ENCODE peak calls at places on chromosomes 6 and 20, in six cellular contexts. C is A549, O is upper lobe of left lung, K is K562, S is GM12878, W is HepG2. M is an unnamed sample. For H3K4me1, the result is how much of the 10 kb centered on the place peaks cover.

GRCh38 chr20:51456511-51457280 is 85.8 kb downstream of the NFATC2 start:
- ATAC-seq in W (peak), C (peak), K (peak), O (peak), S (no peak), M (peak)

GRCh38 chr6:10633216-10633615 is 61.2 kb downstream of the C6orf52 start:
- ATAC-seq in W (peak), C (peak), K (peak), O (no peak), S (peak), M (no peak)

GRCh38 chr6:20534906-20535305 is 649 bp downstream of the CDKAL1 start:
- ATAC-seq in W (peak), K (peak), S (peak), O (no peak), C (peak), M (no peak)

GRCh38 chr6:166512567-166512966 is 73.9 kb downstream of the RAMACL start:
- ATAC-seq in C (no peak), W (peak), S (peak), O (no peak), K (peak), M (no peak)

GRCh38 chr6:90151827-90152449 is 144.7 kb downstream of the BACH2 start:
- ATAC-seq in C (no peak), S (no peak), W (no peak), K (no peak), O (no peak), M (no peak)

GRCh38 chr6:8180327-8181161 is 78.2 kb upstream of the EEF1E1 start:
- ATAC-seq in K (no peak), O (no peak), S (no peak), W (no peak), C (no peak), M (no peak)

GRCh38 chr6:104473021-104473429 is 386.7 kb downstream of the HACE1 start:
- ATAC-seq in W (no peak), O (no peak), K (no peak), S (no peak), C (no peak), M (no peak)

GRCh38 chr20:50189681-50190250 is 864 bp upstream of the CEBPB start:
- ATAC-seq in C (peak), S (no peak), O (peak), W (peak), K (no peak), M (no peak)

GRCh38 chr20:62088258-62089127 is 22.8 kb upstream of the TAF4 start:
- ATAC-seq in C (peak), K (peak), S (no peak), O (no peak), W (peak), M (no peak)

GRCh38 chr20:25576783-25577530 is 8.4 kb downstream of the NINL start:
- ATAC-seq in K (peak), W (peak), C (peak), S (no peak), O (no peak), M (no peak)

GRCh38 chr6:168326294-168327261 is 7.0 kb upstream of the DACT2 start:
- ATAC-seq in C (no peak), K (no peak), W (peak), O (no peak), S (no peak), M (no peak)

GRCh38 chr6:89051725-89052124 is 28.8 kb upstream of the PNRC1 start:
- ATAC-seq in O (no peak), W (no peak), C (no peak), K (no peak), S (no peak), M (no peak)

GRCh38 chr20:46572181-46572580 is 21.7 kb upstream of the OCSTAMP start:
- ATAC-seq in S (no peak), W (no peak), O (peak), K (no peak), C (peak), M (peak)

GRCh38 chr6:137851669-137852068 is 15.4 kb upstream of the TNFAIP3 start:
- ATAC-seq in O (no peak), W (no peak), K (peak), S (no peak), C (no peak), M (no peak)

GRCh38 chr6:149515494-149515893 is 30.3 kb downstream of the PPIL4 start:
- ATAC-seq in C (no peak), S (no peak), K (no peak), W (no peak), O (no peak), M (no peak)

GRCh38 chr6:41074692-41075436 is 2.1 kb downstream of the NFYA start:
- ATAC-seq in O (no peak), S (no peak), K (no peak), W (no peak), C (no peak), M (no peak)

GRCh38 chr6:41080623-41081022 is 7.8 kb downstream of the NFYA start:
- ATAC-seq in K (no peak), O (no peak), C (no peak), S (no peak), W (no peak), M (no peak)

GRCh38 chr6:41079080-41079479 is 6.3 kb downstream of the NFYA start:
- ATAC-seq in O (no peak), K (no peak), C (no peak), S (no peak), W (no peak), M (no peak)

GRCh38 chr6:41073968-41074691 is 1.4 kb downstream of the NFYA start:
- ATAC-seq in O (no peak), W (no peak), K (no peak), C (no peak), S (no peak), M (no peak)

GRCh38 chr6:41077536-41077935 is 4.8 kb downstream of the NFYA start:
- ATAC-seq in K (no peak), C (no peak), O (no peak), S (no peak), W (no peak), M (no peak)
- H3K4me1 ChIP-seq in K (under half), C (under half), O (under half), S (under half), W (under half), M (under half)

DNA sequence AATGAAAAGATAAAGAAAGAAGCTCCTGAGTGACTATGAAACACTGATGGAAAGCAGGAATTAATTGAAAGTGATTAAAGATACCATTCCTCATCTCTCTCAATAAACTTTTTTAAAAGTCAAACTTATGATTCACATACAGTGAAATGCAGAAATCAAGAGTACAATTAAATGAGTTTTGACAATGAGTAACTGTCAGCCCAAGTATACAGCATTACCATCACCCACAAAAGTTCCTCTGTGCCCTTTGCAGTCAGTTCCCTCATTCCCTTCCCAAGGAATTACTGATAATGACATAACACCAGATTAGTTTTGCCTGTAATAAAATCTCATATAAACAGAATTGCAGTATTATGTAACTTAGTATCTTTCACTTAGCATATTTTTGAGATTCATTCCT is 44.5 kb downstream of the ATG5 start:
- ATAC-seq in C (no peak), W (no peak), K (no peak), O (no peak), S (no peak), M (no peak)
- TF ChIP-seq EP300 in C (no peak), W (no peak), K (no peak), O (no peak), S (no peak), M (no peak)

DNA sequence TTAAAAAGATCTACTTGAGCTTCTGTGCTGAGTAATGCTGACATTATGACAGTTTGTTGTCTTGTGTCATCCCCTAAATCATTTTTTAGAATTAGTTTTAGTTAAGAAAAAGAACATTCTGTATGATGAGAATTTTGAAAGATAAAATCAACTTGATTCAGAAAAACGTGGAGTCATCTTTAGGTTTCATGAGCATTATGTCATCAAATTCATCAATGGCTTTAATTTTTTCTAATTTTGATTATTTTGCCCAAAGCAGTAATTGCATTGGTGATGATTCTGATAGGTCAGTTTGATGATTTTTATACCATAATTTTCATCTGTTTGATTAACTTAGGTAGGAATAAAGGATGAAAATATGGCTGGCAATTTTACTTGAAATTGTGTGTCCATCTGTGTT is 26.6 kb upstream of the ADGRF4 start:
- ATAC-seq in S (no peak), K (no peak), C (no peak), W (no peak), O (no peak), M (no peak)
- H3K4me1 ChIP-seq in S (under half), K (under half), C (under half), W (under half), O (under half), M (under half)

GRCh38 chr6:42142118-42142835 is at the start of gene C6orf132:
- ATAC-seq in W (peak), C (peak), S (no peak), O (peak), K (no peak), M (peak)
- TF ChIP-seq EP300 in W (no peak), C (no peak), S (no peak), O (no peak), K (no peak), M (no peak)

GRCh38 chr6:35497571-35498406 is 910 bp upstream of the TEAD3 start:
- ATAC-seq in K (peak), W (peak), C (peak), S (peak), O (peak), M (peak)

GRCh38 chr6:35495258-35496035 is 1.4 kb downstream of the TEAD3 start:
- ATAC-seq in O (no peak), K (no peak), S (no peak), W (peak), C (no peak), M (peak)

GRCh38 chr6:35494161-35494563 is 2.7 kb downstream of the TEAD3 start:
- ATAC-seq in O (no peak), S (no peak), C (no peak), W (no peak), K (no peak), M (no peak)

GRCh38 chr6:35496851-35497570 is at the start of gene TEAD3:
- ATAC-seq in K (peak), S (peak), C (peak), O (peak), W (peak), M (peak)

GRCh38 chr6:35496036-35496850 is 636 bp downstream of the TEAD3 start:
- ATAC-seq in W (peak), S (no peak), K (peak), C (peak), O (peak), M (peak)
- H3K4me1 ChIP-seq in W (half or more), S (under half), K (half or more), C (under half), O (half or more), M (under half)

GRCh38 chr20:10848810-10849370 is 175.1 kb upstream of the JAG1 start:
- ATAC-seq in O (peak), K (no peak), C (peak), S (peak), W (peak), M (peak)
- TF ChIP-seq EP300 in O (no peak), K (no peak), C (peak), S (no peak), W (peak), M (no peak)

DNA sequence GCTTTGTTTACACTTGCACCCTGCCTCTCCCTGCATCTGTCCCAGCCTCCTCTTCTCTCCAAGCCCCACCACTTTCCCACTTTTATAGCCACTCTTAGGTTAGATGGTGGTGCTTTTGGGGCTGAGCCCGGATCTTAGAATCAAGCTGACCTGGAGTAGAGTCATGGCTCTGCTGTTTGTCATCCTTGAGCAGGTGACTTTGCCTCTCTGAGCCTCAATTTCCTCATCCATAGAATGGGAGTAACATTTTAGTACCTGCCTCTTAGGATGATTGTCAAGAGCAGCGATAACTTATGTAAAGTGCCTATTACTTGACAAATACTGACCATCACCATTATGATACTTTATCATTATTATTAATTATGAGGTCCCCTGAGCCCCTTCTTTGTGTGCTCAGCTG is 48.2 kb downstream of the CPNE5 start:
- ATAC-seq in C (no peak), O (no peak), W (no peak), S (no peak), K (no peak), M (no peak)
- H3K4me1 ChIP-seq in C (under half), O (under half), W (under half), S (under half), K (under half), M (under half)

DNA sequence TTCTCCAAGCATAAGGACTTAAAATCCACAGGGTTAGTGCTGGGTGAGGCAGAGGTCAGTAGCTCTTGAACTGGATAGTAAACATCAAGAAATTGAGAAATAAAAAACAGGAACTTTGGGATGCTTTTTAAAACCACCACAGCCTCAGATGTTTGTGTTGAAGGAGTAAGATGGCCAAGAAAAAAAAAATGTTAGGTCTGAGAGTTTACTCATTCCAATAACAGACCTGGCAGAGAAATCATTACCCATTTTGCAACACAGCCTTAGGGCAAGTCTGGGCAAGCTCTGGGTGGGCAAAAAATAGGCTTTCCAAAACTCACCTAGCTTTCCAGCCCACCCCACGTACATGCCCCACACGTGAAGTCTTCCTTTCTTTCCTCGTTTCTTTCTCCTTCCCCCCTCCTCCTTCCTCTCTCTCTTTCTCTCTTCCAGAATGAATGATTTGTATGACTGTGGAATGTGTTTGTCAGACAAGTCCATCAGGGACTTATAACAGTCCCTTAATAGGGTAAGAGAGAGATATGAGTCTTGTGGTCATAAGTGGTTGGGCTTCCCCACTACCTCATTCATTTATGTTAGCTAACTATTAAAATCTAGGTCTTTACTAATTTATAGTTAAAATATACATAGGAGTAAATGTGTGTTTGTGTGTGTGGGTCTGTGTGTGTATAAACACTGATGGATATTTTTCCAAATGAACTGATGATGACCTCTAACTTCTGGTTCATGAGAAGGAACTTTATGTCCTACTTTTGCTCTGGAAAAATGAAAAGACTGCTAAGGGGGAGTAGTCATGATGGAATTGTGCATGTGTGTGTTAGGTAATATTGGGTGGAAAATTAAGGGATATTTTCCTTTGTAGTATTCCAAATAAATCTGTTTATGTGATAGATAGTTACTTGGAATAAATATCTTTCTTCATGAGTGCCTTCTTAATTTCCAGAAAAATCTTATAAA is 18.0 kb upstream of the DSE start:
- ATAC-seq in W (no peak), O (no peak), K (no peak), S (peak), C (no peak), M (peak)
- TF ChIP-seq EP300 in W (no peak), O (no peak), K (no peak), S (no peak), C (no peak), M (no peak)

GRCh38 chr20:20303320-20303719 is 64.6 kb upstream of the INSM1 start:
- ATAC-seq in C (no peak), W (no peak), S (no peak), O (no peak), K (no peak), M (no peak)

GRCh38 chr20:20303742-20304141 is 64.2 kb upstream of the INSM1 start:
- ATAC-seq in K (no peak), W (no peak), O (no peak), C (no peak), S (no peak), M (peak)

GRCh38 chr20:20297181-20297580 is 70.7 kb upstream of the INSM1 start:
- ATAC-seq in O (no peak), S (no peak), C (no peak), K (no peak), W (peak), M (no peak)

GRCh38 chr20:20297752-20298151 is 70.2 kb upstream of the INSM1 start:
- ATAC-seq in O (no peak), K (no peak), C (no peak), S (no peak), W (no peak), M (no peak)

GRCh38 chr20:20299904-20300303 is 68.0 kb upstream of the INSM1 start:
- ATAC-seq in W (no peak), S (no peak), K (no peak), O (no peak), C (no peak), M (no peak)
- H3K4me1 ChIP-seq in W (under half), S (under half), K (under half), O (under half), C (under half), M (under half)

DNA sequence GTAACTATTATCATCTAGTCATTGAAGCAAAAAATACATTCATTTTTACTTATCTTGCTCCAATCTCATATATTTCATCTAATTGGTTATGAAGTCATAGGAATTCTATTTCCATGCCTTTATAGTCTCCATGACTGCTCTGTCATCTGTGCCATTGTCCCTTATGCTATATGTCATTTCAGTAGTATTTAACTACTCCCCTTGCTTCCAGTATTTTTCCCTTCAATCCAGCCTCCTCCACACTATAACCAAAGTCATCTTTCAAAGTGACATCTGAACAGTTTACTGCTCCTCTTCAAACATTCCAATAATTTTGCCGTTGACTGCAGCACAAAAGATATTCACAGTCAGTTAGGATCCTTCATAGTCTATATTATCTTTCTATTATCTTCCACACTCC is 216.6 kb upstream of the HS3ST5 start:
- ATAC-seq in S (no peak), W (no peak), O (no peak), C (no peak), K (no peak), M (no peak)
- TF ChIP-seq EP300 in S (no peak), W (no peak), O (no peak), C (no peak), K (no peak), M (no peak)

M was measured in gastroesophageal sphincter.